ENCODE peak calls at places on chromosomes 12 and 14, in ten cellular contexts. A, W, F, T, G, Z, X, D, L and Y are unnamed samples.

GRCh38 chr12:4379410-4379809 is at the start of gene FGF23:
- DNase-seq in A (peak), W (peak), F (peak), T (no peak), G (no peak), Z (no peak), X (no peak), D (peak), L (no peak), Y (peak)

GRCh38 chr12:613996-614726 is 49.1 kb downstream of the NINJ2 start:
- DNase-seq in A (peak), W (peak), F (peak), T (no peak), G (no peak), Z (no peak), X (peak), D (no peak), L (no peak), Y (peak)

GRCh38 chr12:2523881-2524561 is 270.7 kb upstream of the FKBP4 start:
- DNase-seq in A (no peak), W (no peak), F (no peak), T (no peak), G (no peak), Z (no peak), X (no peak), D (no peak), L (no peak), Y (no peak)

GRCh38 chr12:63294327-63294632 is 143.3 kb upstream of the AVPR1A start:
- DNase-seq in A (no peak), W (peak), F (no peak), T (peak), G (peak), Z (peak), X (no peak), D (no peak), L (peak), Y (no peak)

GRCh38 chr12:94126067-94126466 is 22.3 kb upstream of the PLXNC1 start:
- DNase-seq in A (no peak), W (no peak), F (no peak), T (no peak), G (no peak), Z (no peak), X (no peak), D (no peak), L (no peak), Y (no peak)

GRCh38 chr14:22822017-22822618 is 6.9 kb upstream of the SLC7A7 start:
- DNase-seq in A (no peak), W (no peak), F (no peak), T (no peak), G (no peak), Z (no peak), X (no peak), D (no peak), L (no peak), Y (peak)

GRCh38 chr14:74935340-74935640 is 12.2 kb upstream of the RPS6KL1 start:
- DNase-seq in A (no peak), W (no peak), F (peak), T (no peak), G (no peak), Z (no peak), X (peak), D (no peak), L (no peak), Y (no peak)

GRCh38 chr12:47378222-47378582 is 298.4 kb upstream of the AMIGO2 start:
- DNase-seq in A (no peak), W (no peak), F (no peak), T (no peak), G (no peak), Z (no peak), X (no peak), D (no peak), L (no peak), Y (no peak)

GRCh38 chr14:88999137-88999536 is 174.7 kb downstream of the TTC8 start:
- DNase-seq in A (no peak), W (no peak), F (no peak), T (no peak), G (no peak), Z (no peak), X (no peak), D (no peak), L (no peak), Y (no peak)

GRCh38 chr12:14076538-14076937 is 95.1 kb upstream of the GRIN2B start:
- DNase-seq in A (no peak), W (no peak), F (no peak), T (no peak), G (no peak), Z (no peak), X (no peak), D (no peak), L (no peak), Y (no peak)

GRCh38 chr12:106840217-106840616 is 65.7 kb downstream of the RIC8B start:
- DNase-seq in A (peak), W (peak), F (peak), T (peak), G (peak), Z (peak), X (no peak), D (no peak), L (no peak), Y (peak)

GRCh38 chr14:51604078-51604477 is 47.6 kb upstream of the FRMD6 start:
- DNase-seq in A (no peak), W (peak), F (no peak), T (peak), G (peak), Z (peak), X (no peak), D (no peak), L (peak), Y (no peak)

GRCh38 chr12:89791286-89791685 is 82.6 kb upstream of the ATP2B1 start:
- DNase-seq in A (no peak), W (no peak), F (no peak), T (no peak), G (no peak), Z (no peak), X (no peak), D (no peak), L (no peak), Y (no peak)

GRCh38 chr14:23942587-23942986 is 11.0 kb upstream of the DHRS4 start:
- DNase-seq in A (no peak), W (no peak), F (no peak), T (no peak), G (no peak), Z (no peak), X (no peak), D (no peak), L (no peak), Y (no peak)

GRCh38 chr12:24510581-24511125 is 438.2 kb downstream of the BCAT1 start:
- DNase-seq in A (no peak), W (no peak), F (no peak), T (no peak), G (no peak), Z (no peak), X (no peak), D (no peak), L (no peak), Y (no peak)

GRCh38 chr12:122064034-122064777 is 14.3 kb upstream of the MLXIP start:
- DNase-seq in A (peak), W (peak), F (peak), T (peak), G (peak), Z (peak), X (peak), D (peak), L (peak), Y (peak)

GRCh38 chr14:53613404-53614253 is 343.0 kb downstream of the BMP4 start:
- DNase-seq in A (no peak), W (peak), F (no peak), T (peak), G (no peak), Z (no peak), X (no peak), D (no peak), L (no peak), Y (peak)

GRCh38 chr14:89669209-89669608 is 252.2 kb upstream of the FOXN3 start:
- DNase-seq in A (no peak), W (no peak), F (no peak), T (no peak), G (no peak), Z (no peak), X (peak), D (no peak), L (no peak), Y (no peak)

GRCh38 chr12:75437564-75437963 is 43.0 kb upstream of the GLIPR1 start:
- DNase-seq in A (no peak), W (peak), F (no peak), T (peak), G (no peak), Z (no peak), X (no peak), D (no peak), L (no peak), Y (no peak)

GRCh38 chr12:53245289-53245688 is 13.3 kb upstream of the RARG start:
- DNase-seq in A (no peak), W (no peak), F (no peak), T (no peak), G (no peak), Z (no peak), X (no peak), D (no peak), L (no peak), Y (no peak)

GRCh38 chr14:90692826-90693225 is 123.4 kb downstream of the TTC7B start:
- DNase-seq in A (no peak), W (no peak), F (no peak), T (no peak), G (no peak), Z (no peak), X (no peak), D (no peak), L (no peak), Y (no peak)

GRCh38 chr14:52314521-52315354 is 626 bp downstream of the PTGER2 start:
- DNase-seq in A (no peak), W (peak), F (peak), T (no peak), G (no peak), Z (peak), X (peak), D (peak), L (no peak), Y (peak)

GRCh38 chr14:105311838-105312237 is 2.7 kb upstream of the PACS2 start:
- DNase-seq in A (no peak), W (no peak), F (peak), T (no peak), G (no peak), Z (no peak), X (no peak), D (no peak), L (no peak), Y (peak)

GRCh38 chr12:26629864-26630263 is 203.1 kb downstream of the ITPR2 start:
- DNase-seq in A (no peak), W (peak), F (no peak), T (no peak), G (no peak), Z (peak), X (no peak), D (no peak), L (no peak), Y (no peak)

GRCh38 chr14:104690861-104691455 is 1.5 kb downstream of the INF2 start:
- DNase-seq in A (no peak), W (no peak), F (no peak), T (no peak), G (no peak), Z (no peak), X (no peak), D (no peak), L (no peak), Y (no peak)

GRCh38 chr14:39109893-39110715 is 4.0 kb upstream of the GEMIN2 start:
- DNase-seq in A (peak), W (no peak), F (no peak), T (no peak), G (no peak), Z (no peak), X (no peak), D (no peak), L (no peak), Y (no peak)

GRCh38 chr14:33551963-33552362 is 398.9 kb downstream of the EGLN3 start:
- DNase-seq in A (no peak), W (no peak), F (no peak), T (no peak), G (no peak), Z (no peak), X (no peak), D (no peak), L (no peak), Y (peak)

GRCh38 chr12:5433081-5433839 is 1.4 kb downstream of the NTF3 start:
- DNase-seq in A (no peak), W (no peak), F (peak), T (no peak), G (no peak), Z (peak), X (no peak), D (no peak), L (no peak), Y (peak)

GRCh38 chr12:132154941-132155770 is 10.9 kb downstream of the NOC4L start:
- DNase-seq in A (no peak), W (no peak), F (peak), T (no peak), G (no peak), Z (no peak), X (peak), D (no peak), L (no peak), Y (no peak)

GRCh38 chr12:46580445-46580844 is 207.9 kb upstream of the SLC38A2 start:
- DNase-seq in A (no peak), W (no peak), F (no peak), T (no peak), G (no peak), Z (no peak), X (no peak), D (no peak), L (no peak), Y (no peak)

GRCh38 chr14:49769581-49770211 is 1.7 kb downstream of the KLHDC2 start:
- DNase-seq in A (peak), W (no peak), F (no peak), T (no peak), G (no peak), Z (peak), X (no peak), D (no peak), L (no peak), Y (no peak)

GRCh38 chr14:93715279-93715927 is 72.9 kb downstream of the PRIMA1 start:
- DNase-seq in A (no peak), W (no peak), F (no peak), T (no peak), G (no peak), Z (no peak), X (no peak), D (no peak), L (no peak), Y (peak)

DNA sequence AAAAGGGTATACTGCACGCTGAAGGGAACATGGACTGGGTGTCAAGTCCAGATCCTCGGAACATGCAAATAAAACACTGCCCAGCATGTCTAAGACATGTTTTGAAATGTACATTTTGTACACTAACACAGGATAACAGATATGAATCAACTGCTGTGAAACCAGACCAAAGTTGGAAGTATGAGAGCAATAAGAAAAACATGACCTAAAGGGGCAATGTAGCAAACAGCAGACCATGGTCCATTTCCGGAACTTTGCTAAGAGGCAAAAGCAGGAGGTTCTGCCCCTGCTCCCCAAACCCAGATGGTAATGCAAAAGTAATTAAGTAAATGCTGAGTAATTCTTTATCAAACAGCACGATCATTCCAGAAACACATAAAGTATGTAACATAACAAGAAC is 125.2 kb downstream of the SLC25A21 start:
- DNase-seq in A (no peak), W (no peak), F (no peak), T (no peak), G (no peak), Z (peak), X (no peak), D (no peak), L (no peak), Y (no peak)
- H3K4me3 ChIP-seq in A (no peak), W (no peak), F (no peak), T (no peak), G (no peak), Z (no peak), X (no peak), D (no peak), L (no peak), Y (no peak)

GRCh38 chr14:60651051-60651935 is 2.0 kb upstream of the SIX1 start:
- DNase-seq in A (no peak), W (no peak), F (no peak), T (no peak), G (no peak), Z (no peak), X (no peak), D (no peak), L (no peak), Y (peak)

GRCh38 chr14:60648169-60648933 is 926 bp downstream of the SIX1 start:
- DNase-seq in A (peak), W (peak), F (no peak), T (no peak), G (no peak), Z (peak), X (no peak), D (no peak), L (no peak), Y (peak)

GRCh38 chr14:60648934-60649814 is at the start of gene SIX1:
- DNase-seq in A (peak), W (peak), F (peak), T (peak), G (peak), Z (peak), X (peak), D (no peak), L (peak), Y (peak)

GRCh38 chr14:60650382-60650961 is 1.2 kb upstream of the SIX1 start:
- DNase-seq in A (peak), W (no peak), F (no peak), T (no peak), G (no peak), Z (no peak), X (no peak), D (no peak), L (no peak), Y (peak)

GRCh38 chr14:60649815-60650381 is 621 bp upstream of the SIX1 start:
- DNase-seq in A (peak), W (peak), F (no peak), T (no peak), G (no peak), Z (peak), X (no peak), D (no peak), L (no peak), Y (peak)
- H3K4me3 ChIP-seq in A (peak), W (peak), F (peak), T (peak), G (peak), Z (peak), X (peak), D (peak), L (peak), Y (peak)

DNA sequence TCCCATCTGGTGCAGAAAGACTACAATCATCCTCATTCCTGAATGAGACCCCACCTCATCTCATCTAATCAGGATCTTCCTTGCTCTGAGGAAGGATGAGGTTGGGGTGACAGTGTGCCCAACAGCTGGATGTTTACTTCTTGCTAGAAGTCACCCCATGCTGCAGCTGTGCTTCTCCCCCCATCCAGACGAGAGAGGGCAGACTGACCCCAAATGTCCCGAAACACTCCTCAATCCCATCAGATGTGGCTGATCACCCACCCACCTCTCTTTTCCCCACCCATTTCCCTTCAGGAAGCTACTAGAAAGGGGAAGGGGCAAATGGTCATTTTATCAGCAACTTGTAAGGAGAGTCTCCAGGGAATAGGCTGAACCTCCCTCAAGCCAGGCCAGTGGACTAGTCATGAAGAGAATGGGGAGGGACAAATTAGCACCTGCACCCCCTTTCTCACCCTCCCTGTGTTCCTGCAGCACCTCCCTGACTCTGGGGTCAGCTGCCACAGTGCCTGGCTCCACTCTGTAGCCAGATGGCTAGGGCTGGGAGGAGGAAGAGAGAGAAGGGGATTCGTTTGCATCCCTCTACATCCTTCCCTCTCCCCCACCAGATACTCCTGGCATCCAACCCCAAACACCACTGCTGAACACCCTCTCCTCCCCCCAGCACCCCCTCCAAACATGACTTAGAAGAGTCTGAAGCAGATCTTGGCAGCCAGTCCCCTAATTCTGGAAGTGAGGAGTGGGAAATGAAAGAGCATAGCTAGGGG is 2.8 kb upstream of the BAZ2A start:
- DNase-seq in A (no peak), W (no peak), F (no peak), T (no peak), G (no peak), Z (peak), X (no peak), D (no peak), L (no peak), Y (peak)
- H3K4me3 ChIP-seq in A (no peak), W (no peak), F (peak), T (peak), G (peak), Z (peak), X (peak), D (no peak), L (peak), Y (no peak)

DNA sequence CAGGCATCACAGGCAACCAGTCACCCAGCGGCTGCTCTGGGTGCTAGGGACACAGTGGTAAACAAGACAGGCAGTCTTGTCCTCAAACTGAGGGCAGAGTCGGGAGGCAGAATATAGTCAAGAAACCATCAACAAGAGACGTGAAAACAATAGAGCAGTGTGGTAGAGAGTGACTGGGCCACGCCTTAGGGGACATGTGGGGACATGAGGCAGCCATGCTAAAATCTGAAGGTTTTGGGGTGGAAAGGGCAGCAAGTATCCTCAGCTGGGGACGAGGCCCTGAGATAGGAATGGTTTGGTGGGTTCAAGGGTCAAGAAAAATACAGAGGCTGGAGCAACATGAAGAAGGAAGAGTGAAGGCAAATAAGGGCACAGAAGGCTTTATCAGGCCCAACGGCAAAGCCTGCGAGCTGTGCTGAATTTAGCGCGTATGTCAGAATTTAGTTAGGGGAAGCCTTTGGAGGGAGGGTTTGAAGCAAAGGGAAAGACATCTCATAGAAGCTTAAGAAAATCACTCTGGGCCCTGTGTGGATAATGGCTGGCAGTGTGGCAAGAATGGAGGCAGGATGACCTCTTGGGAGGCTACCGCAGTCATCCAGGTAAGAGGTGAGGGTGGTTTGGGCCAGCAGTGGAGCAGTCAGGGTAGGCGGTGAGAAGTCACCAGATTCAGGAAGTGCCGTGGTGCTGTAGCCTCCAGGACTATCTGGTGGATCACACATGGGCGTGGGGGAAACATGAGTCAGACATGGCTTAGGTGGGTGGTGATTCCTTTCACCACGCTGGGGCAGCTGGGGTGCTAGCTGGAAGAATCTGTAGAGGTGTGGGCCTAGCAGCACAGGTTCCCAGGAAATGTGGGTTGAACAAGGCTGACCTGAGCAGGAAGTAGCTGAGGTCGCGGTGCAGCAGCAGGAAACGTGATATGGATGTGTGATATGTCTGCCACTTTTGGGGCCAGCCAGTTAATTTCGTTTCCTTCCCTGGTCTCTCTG is 3.0 kb downstream of the EVL start:
- DNase-seq in A (no peak), W (no peak), F (no peak), T (no peak), G (no peak), Z (no peak), X (peak), D (no peak), L (no peak), Y (no peak)
- H3K4me3 ChIP-seq in A (no peak), W (no peak), F (no peak), T (no peak), G (no peak), Z (no peak), X (peak), D (no peak), L (no peak), Y (no peak)

DNA sequence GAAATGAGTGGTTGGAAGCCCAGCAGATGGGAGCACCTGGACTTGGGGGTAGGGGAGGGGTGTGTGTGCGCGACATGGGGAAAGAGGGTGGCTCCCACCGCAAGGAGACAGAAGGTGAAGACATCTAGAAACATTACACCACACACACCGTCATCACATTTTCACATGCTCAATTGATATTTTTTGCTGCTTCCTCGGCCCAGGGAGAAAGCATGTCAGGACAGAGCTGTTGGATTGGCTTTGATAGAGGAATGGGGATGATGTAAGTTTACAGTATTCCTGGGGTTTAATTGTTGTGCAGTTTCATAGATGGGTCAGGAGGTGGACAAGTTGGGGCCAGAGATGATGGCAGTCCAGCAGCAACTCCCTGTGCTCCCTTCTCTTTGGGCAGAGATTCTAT is 9.2 kb downstream of the GABARAPL1 start:
- DNase-seq in A (no peak), W (no peak), F (no peak), T (no peak), G (no peak), Z (no peak), X (no peak), D (no peak), L (no peak), Y (no peak)
- H3K4me3 ChIP-seq in A (no peak), W (no peak), F (no peak), T (no peak), G (no peak), Z (no peak), X (no peak), D (no peak), L (no peak), Y (no peak)